ENCODE peak calls at places on chromosomes 1 and 21, in five cellular contexts. B is activated naive CD8-positive, alpha-beta T cell treated with anti-CD3 and anti-CD28 coated beads, Interleukin-2, amount 50 U/mL, for 24 hours; F is GM23338; K is H4; A is SHP77. V is an unnamed sample.

GRCh38 chr1:89598450-89599331 is 34.2 kb upstream of the LRRC8C start:
- DNase-seq in F (peak), A (peak), B (no peak), K (peak), V (no peak)

GRCh38 chr1:19768321-19769210 is 31.1 kb downstream of the TMCO4 start:
- DNase-seq in A (no peak), K (no peak), F (no peak), B (no peak), V (peak)

GRCh38 chr1:213613549-213613948 is 374.2 kb upstream of the PROX1 start:
- DNase-seq in B (no peak), F (no peak), A (no peak), K (no peak), V (no peak)

GRCh38 chr1:48292706-48293105 is 70.2 kb downstream of the SLC5A9 start:
- DNase-seq in F (no peak), K (no peak), A (no peak), B (no peak), V (no peak)

GRCh38 chr1:182601416-182601786 is 2.8 kb downstream of the RGS16 start:
- DNase-seq in F (peak), K (peak), B (peak), A (peak), V (peak)

GRCh38 chr1:78663916-78664315 is 14.3 kb downstream of the IFI44 start:
- DNase-seq in F (no peak), K (no peak), A (no peak), B (no peak), V (no peak)

GRCh38 chr1:227357229-227358078 is 39.2 kb upstream of the CDC42BPA start:
- DNase-seq in A (no peak), F (peak), B (no peak), K (peak), V (peak)

GRCh38 chr21:45019076-45019886 is 55.1 kb upstream of the ADARB1 start:
- DNase-seq in K (no peak), B (no peak), A (no peak), F (peak), V (peak)

GRCh38 chr1:156114101-156114918 is at the start of gene LMNA:
- DNase-seq in B (peak), F (peak), A (peak), K (peak), V (peak)

GRCh38 chr1:65075123-65075976 is 72.7 kb upstream of the AK4 start:
- DNase-seq in F (peak), B (peak), K (peak), A (peak), V (peak)

GRCh38 chr1:101005871-101006270 is 19.7 kb downstream of the DPH5 start:
- DNase-seq in F (no peak), K (no peak), B (no peak), A (no peak), V (no peak)

GRCh38 chr1:33735624-33736023 is 128.3 kb upstream of the HMGB4 start:
- DNase-seq in F (peak), A (no peak), B (no peak), K (no peak), V (no peak)

GRCh38 chr1:63403386-63403785 is 36.0 kb downstream of the ALG6 start:
- DNase-seq in B (no peak), K (no peak), A (no peak), F (no peak), V (no peak)

GRCh38 chr21:43699933-43700599 is 18.9 kb upstream of the PDXK start:
- DNase-seq in K (no peak), F (no peak), B (no peak), A (no peak), V (peak)

GRCh38 chr1:161200421-161200991 is 1.7 kb upstream of the ADAMTS4 start:
- DNase-seq in A (no peak), B (no peak), F (peak), K (no peak), V (no peak)

GRCh38 chr1:22053861-22054770 is 1.6 kb downstream of the CDC42 start:
- DNase-seq in A (no peak), F (no peak), K (no peak), B (no peak), V (no peak)

GRCh38 chr1:228314658-228315483 is 91.8 kb downstream of the TRIM11 start:
- DNase-seq in B (no peak), A (no peak), K (no peak), F (no peak), V (no peak)